ENCODE peak calls at places on chromosomes 1 and 21, in ten cellular contexts. F, U, Q, I, P, J, A, D, V and B are unnamed samples. For H3K9me2, the result is how much of the 10 kb centered on the place peaks cover.

GRCh38 chr1:246383217-246383616 is 123.9 kb downstream of the SMYD3 start:
- DNase-seq in J (no peak), F (no peak), U (no peak), D (no peak), P (no peak), V (no peak), Q (peak), A (no peak), I (no peak), B (no peak)

GRCh38 chr1:183075861-183076260 is 52.6 kb downstream of the LAMC1 start:
- DNase-seq in J (peak), U (no peak), D (no peak), A (no peak), Q (peak), I (no peak), F (no peak), V (no peak), P (no peak), B (no peak)

GRCh38 chr1:221394011-221394544 is 347.8 kb downstream of the DUSP10 start:
- DNase-seq in V (no peak), I (no peak), U (no peak), A (no peak), D (peak), P (no peak), Q (peak), J (peak), F (no peak), B (no peak)

GRCh38 chr1:151993734-151994496 is at the start of gene S100A10:
- DNase-seq in Q (peak), A (peak), D (peak), U (peak), P (no peak), J (peak), V (peak), F (no peak), I (peak), B (peak)

GRCh38 chr1:163737261-163737660 is 415.5 kb downstream of the NUF2 start:
- DNase-seq in F (no peak), A (no peak), P (no peak), Q (no peak), J (peak), D (no peak), I (no peak), U (no peak), V (no peak), B (no peak)

GRCh38 chr1:235945775-235946565 is 79.3 kb upstream of the LYST start:
- DNase-seq in J (no peak), U (no peak), A (no peak), I (no peak), Q (no peak), V (no peak), F (no peak), P (no peak), D (no peak), B (peak)

GRCh38 chr1:15056515-15057285 is 96.8 kb upstream of the TMEM51 start:
- DNase-seq in A (no peak), V (no peak), F (no peak), U (no peak), Q (peak), P (no peak), J (peak), D (peak), I (no peak), B (no peak)

GRCh38 chr1:45569962-45570581 is 13.8 kb upstream of the NASP start:
- DNase-seq in J (peak), P (peak), F (peak), I (peak), A (peak), D (peak), V (peak), U (peak), Q (peak), B (peak)

GRCh38 chr1:90175490-90176157 is 180.7 kb downstream of the ZNF326 start:
- DNase-seq in I (no peak), F (no peak), P (no peak), J (no peak), Q (peak), D (no peak), U (no peak), A (peak), V (no peak), B (no peak)

GRCh38 chr1:2558861-2559260 is 2.7 kb downstream of the TNFRSF14 start:
- DNase-seq in P (no peak), V (no peak), J (no peak), U (no peak), A (no peak), F (no peak), I (no peak), D (no peak), Q (no peak), B (no peak)

GRCh38 chr1:25715888-25716287 is 84.1 kb upstream of the SELENON start:
- DNase-seq in U (no peak), F (no peak), Q (no peak), P (no peak), D (no peak), J (no peak), I (peak), V (no peak), A (no peak), B (no peak)

GRCh38 chr1:53684741-53685140 is 54.2 kb downstream of the GLIS1 start:
- DNase-seq in U (no peak), F (no peak), Q (no peak), I (no peak), J (no peak), P (no peak), V (no peak), D (no peak), A (no peak), B (no peak)

DNA sequence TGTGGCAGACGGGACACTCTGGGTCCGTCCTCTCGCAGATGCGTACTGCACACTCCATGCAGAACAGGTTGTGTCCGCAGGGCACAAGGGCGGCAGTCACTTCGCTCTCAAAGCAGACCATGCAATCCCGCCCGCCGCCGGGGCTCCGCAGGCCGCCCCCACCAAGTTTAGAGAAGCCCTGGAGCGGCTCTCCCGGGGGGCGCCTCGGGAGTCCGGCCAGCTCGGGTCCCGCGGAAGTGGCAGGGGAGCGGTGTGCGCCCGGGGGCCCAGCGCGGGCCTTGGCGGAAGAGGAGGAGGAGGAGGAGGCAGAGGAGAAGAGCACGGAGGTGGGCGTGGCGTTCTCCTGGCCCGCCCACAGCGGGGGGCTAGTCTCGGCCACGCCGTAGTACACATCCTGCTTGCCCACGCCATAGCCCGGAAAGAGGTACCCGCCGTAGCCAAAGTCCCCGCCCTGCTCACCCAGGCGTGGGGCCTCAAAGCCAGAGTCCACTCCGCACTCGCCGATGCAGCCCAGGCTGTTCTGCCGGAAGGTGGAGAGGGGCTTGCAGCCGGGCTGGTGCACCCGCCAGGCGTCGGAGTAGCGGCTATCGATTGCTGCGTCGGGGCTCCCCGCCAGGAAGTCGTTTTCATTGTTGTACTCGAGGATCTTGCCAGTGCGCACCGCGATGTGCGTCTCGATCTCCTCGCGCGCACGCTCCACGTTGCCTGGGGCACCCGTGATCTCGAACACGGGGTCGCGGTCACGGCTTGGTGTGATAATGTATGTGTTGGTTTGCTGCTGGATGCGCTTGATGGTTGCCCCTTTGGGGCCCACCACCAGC is 5.4 kb downstream of the MEX3A start:
- DNase-seq in I (peak), A (no peak), J (no peak), D (no peak), P (peak), V (peak), U (no peak), Q (no peak), F (no peak), B (no peak)
- H3K4me3 ChIP-seq in I (peak), A (no peak), J (no peak), D (no peak), P (peak), V (peak), U (no peak), Q (no peak), F (no peak), B (no peak)

GRCh38 chr1:229730573-229730972 is 104.5 kb downstream of the URB2 start:
- DNase-seq in U (no peak), I (no peak), Q (no peak), V (no peak), J (no peak), P (no peak), F (no peak), D (no peak), A (no peak), B (no peak)

DNA sequence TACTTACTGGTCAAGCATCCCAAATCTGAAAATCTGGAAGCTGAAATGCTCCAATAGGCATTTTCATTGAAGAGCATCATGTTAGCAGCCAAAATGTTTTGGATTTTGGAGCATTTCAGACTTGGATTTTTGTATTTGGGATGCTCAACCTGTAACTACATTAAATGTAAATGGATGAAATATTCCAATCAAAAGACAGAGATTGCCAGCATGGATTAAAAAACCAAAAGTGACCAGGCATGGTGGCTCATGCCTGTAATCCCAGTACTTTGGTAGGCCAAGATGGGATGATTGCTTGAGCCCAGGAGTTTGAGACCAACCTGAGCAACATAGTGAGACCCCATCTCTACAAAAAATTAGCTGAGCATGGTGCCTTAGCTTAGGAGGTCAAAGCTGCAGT is 110.3 kb downstream of the URB2 start:
- DNase-seq in J (no peak), F (no peak), I (no peak), V (no peak), Q (no peak), U (no peak), A (no peak), P (no peak), D (no peak), B (no peak)
- H3K9me2 ChIP-seq in J (under half), F (under half), I (under half), V (under half), Q (under half), U (under half), A (under half), P (under half), D (under half), B (under half)

DNA sequence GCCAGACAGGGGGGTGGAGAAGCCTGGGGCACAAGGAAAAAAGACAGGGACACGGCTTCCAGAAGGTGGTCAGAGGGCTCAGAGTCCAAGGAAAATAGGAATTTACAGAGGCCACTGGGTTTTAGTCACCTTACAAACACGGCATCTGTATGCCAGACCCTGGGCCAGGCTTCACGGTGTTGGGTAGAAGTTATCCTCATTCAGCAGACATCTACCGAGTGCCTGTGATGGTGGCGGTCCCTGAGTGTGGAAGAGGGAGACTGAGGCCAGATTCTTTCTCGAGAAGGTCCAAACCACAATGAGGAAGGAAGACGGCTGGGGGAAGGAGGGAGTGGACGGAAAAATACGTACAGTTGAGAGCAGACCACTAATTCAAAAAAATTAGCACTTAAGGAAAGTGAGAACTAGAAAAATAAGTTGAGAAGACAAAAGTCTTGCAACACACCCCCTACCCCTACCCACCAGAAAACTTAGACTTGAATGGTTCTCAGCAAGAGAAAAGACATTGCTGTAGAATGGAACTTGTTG is 864 bp upstream of the BTG2 start:
- DNase-seq in Q (no peak), U (no peak), F (no peak), A (no peak), D (no peak), I (no peak), P (no peak), J (no peak), V (peak), B (no peak)
- H3K4me3 ChIP-seq in Q (peak), U (peak), F (peak), A (peak), D (no peak), I (peak), P (peak), J (peak), V (peak), B (peak)

GRCh38 chr1:76267631-76268030 is 193.1 kb downstream of the ST6GALNAC3 start:
- DNase-seq in U (peak), F (no peak), V (peak), Q (no peak), P (peak), I (no peak), A (no peak), D (no peak), J (no peak), B (no peak)

GRCh38 chr1:76266762-76267161 is 192.2 kb downstream of the ST6GALNAC3 start:
- DNase-seq in A (no peak), V (no peak), I (no peak), U (no peak), F (no peak), P (no peak), Q (no peak), J (no peak), D (no peak), B (no peak)

GRCh38 chr1:76264642-76265041 is 190.1 kb downstream of the ST6GALNAC3 start:
- DNase-seq in V (no peak), A (no peak), U (no peak), Q (no peak), P (no peak), I (no peak), F (no peak), J (no peak), D (no peak), B (no peak)

GRCh38 chr1:76268341-76268740 is 193.8 kb downstream of the ST6GALNAC3 start:
- DNase-seq in A (no peak), V (peak), F (no peak), J (no peak), I (no peak), Q (no peak), D (no peak), P (peak), U (no peak), B (no peak)

DNA sequence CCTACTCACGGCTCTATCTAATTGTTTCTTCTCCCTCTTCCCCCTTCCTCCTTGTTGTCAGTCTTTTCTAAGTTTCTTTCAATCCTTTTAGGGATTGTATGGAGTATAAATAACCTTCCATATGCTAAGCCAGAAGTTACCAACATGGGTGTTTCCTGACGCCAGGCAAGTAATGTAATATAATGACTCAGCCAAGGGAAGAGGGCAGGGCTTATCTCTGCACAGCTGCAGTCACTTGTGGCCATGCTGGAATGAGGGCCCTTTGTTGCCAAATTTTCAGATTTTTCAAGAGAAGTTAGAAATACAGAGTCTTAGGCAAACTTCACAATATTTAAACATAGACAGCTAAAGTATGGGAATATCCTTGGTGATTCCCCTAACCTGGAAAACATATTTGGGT is 194.6 kb downstream of the ST6GALNAC3 start:
- DNase-seq in I (no peak), V (peak), F (no peak), P (no peak), A (no peak), Q (peak), D (no peak), U (peak), J (no peak), B (peak)
- H3K9me2 ChIP-seq in I (under half), V (under half), F (under half), P (under half), A (under half), Q (under half), D (under half), U (under half), J (under half), B (under half)

GRCh38 chr1:22711591-22712501 is 1.2 kb downstream of the EPHB2 start:
- DNase-seq in D (peak), Q (peak), F (no peak), P (no peak), I (peak), U (no peak), J (peak), A (no peak), V (no peak), B (peak)

GRCh38 chr1:22721122-22721873 is 10.7 kb downstream of the EPHB2 start:
- DNase-seq in D (no peak), J (no peak), V (no peak), F (no peak), P (no peak), Q (no peak), U (no peak), I (no peak), A (no peak), B (no peak)

GRCh38 chr1:22712502-22713271 is 2.0 kb downstream of the EPHB2 start:
- DNase-seq in J (peak), Q (no peak), F (no peak), V (no peak), D (peak), A (no peak), I (no peak), P (no peak), U (peak), B (peak)

GRCh38 chr1:22714455-22714854 is 3.8 kb downstream of the EPHB2 start:
- DNase-seq in Q (no peak), I (no peak), V (no peak), P (no peak), D (no peak), J (no peak), U (no peak), F (no peak), A (no peak), B (no peak)

GRCh38 chr1:22717038-22717758 is 6.6 kb downstream of the EPHB2 start:
- DNase-seq in P (no peak), A (no peak), J (peak), Q (no peak), D (no peak), V (no peak), F (no peak), U (no peak), I (peak), B (peak)
- H3K4me3 ChIP-seq in P (no peak), A (no peak), J (no peak), Q (no peak), D (no peak), V (no peak), F (no peak), U (no peak), I (no peak), B (no peak)

DNA sequence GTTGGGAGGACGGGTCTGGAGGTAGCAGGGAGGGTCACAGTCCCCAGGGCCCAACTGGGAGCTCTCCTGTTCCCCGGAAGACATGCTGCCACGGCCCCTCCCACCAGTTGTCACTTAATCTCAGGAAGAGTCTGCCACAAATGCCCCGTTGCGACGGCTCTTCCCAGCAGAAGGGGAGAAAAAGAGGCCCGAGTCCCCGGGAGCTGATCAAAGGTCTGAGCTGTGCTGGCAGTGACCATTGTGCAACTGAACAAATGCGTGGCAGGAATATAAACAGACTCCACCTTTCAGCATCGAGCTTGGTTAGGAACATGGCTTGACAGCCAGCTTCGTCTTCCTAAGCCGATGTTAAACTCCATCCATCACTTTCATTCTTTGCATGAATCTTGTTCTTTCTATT is 27.8 kb upstream of the ZBTB21 start:
- DNase-seq in D (no peak), U (no peak), Q (no peak), A (no peak), P (no peak), I (no peak), V (no peak), J (no peak), F (no peak), B (peak)
- H3K9me2 ChIP-seq in D (under half), U (under half), Q (under half), A (under half), P (under half), I (under half), V (under half), J (under half), F (under half), B (under half)